ENCODE peak calls at places on chromosome 5, in six cellular contexts. N is activated naive CD4-positive, alpha-beta T cell treated with Interleukin-2 at 50 U/mL for 16 hours; V is head of caudate nucleus; I is B cell; K is T-helper 1 cell; E is germinal center. Q is an unnamed sample.

GRCh38 chr5:66987126-66987525 is 209.5 kb downstream of the CD180 start:
- DNase-seq in N (no peak), V (no peak), I (no peak), K (no peak), E (no peak), Q (no peak)

GRCh38 chr5:154829589-154830218 is 20.7 kb downstream of the FAXDC2 start:
- DNase-seq in N (peak; percentile 11), V (no peak), I (no peak), K (no peak), E (no peak), Q (peak; percentile 53)

GRCh38 chr5:109028608-109029299 is 281.1 kb downstream of the FER start:
- DNase-seq in N (no peak), V (no peak), I (no peak), K (no peak), E (no peak), Q (no peak)

GRCh38 chr5:123976393-123977029 is 464.5 kb downstream of the CSNK1G3 start:
- DNase-seq in N (no peak), V (no peak), I (peak; percentile 19), K (no peak), E (peak; percentile 36), Q (no peak)

GRCh38 chr5:140596364-140596763 is 31.7 kb downstream of the SLC35A4 start:
- DNase-seq in N (no peak), V (no peak), I (no peak), K (no peak), E (no peak), Q (no peak)

GRCh38 chr5:141715340-141715905 is 33.4 kb upstream of the ARAP3 start:
- DNase-seq in N (no peak), V (no peak), I (no peak), K (no peak), E (no peak), Q (no peak)

GRCh38 chr5:178434016-178434761 is 156.0 kb downstream of the COL23A1 start:
- DNase-seq in N (no peak), V (no peak), I (no peak), K (no peak), E (no peak), Q (no peak)

GRCh38 chr5:114184006-114184405 is 177.9 kb upstream of the KCNN2 start:
- DNase-seq in N (no peak), V (no peak), I (no peak), K (no peak), E (no peak), Q (no peak)

GRCh38 chr5:43804723-43805122 is 201.7 kb downstream of the NNT start:
- DNase-seq in N (no peak), V (no peak), I (no peak), K (no peak), E (no peak), Q (no peak)

GRCh38 chr5:157057459-157058370 is 1.2 kb downstream of the HAVCR1 start:
- DNase-seq in N (no peak), V (no peak), I (no peak), K (no peak), E (no peak), Q (no peak)

GRCh38 chr5:16894236-16895057 is 41.6 kb downstream of the MYO10 start:
- DNase-seq in N (no peak), V (no peak), I (no peak), K (no peak), E (no peak), Q (peak; percentile 73)

GRCh38 chr5:159216454-159216853 is 7.1 kb upstream of the RNF145 start:
- DNase-seq in N (no peak), V (no peak), I (no peak), K (no peak), E (no peak), Q (no peak)